ENCODE peak calls at places on chromosomes 3 and 15, in six cellular contexts. Z is MCF 10A, W is breast epithelium, Q is WERI-Rb-1, J is AG04449, V is GM20000. G is an unnamed sample.

GRCh38 chr3:119034256-119035013 is at the start of gene IGSF11:
- DNase-seq in Z (peak), J (no peak), V (peak), Q (peak), W (peak), G (peak)

GRCh38 chr3:142853270-142854163 is 35.4 kb downstream of the PCOLCE2 start:
- DNase-seq in J (no peak), W (no peak), Z (peak), Q (no peak), V (no peak), G (peak)

GRCh38 chr15:99057020-99057419 is 47.9 kb upstream of the SYNM start:
- DNase-seq in V (no peak), Q (no peak), W (no peak), J (no peak), Z (no peak), G (no peak)

GRCh38 chr3:45687828-45688193 is 1.4 kb upstream of the SACM1L start:
- DNase-seq in J (no peak), V (no peak), Z (no peak), W (no peak), Q (no peak), G (no peak)

GRCh38 chr15:48559270-48559669 is 86.2 kb downstream of the FBN1 start:
- DNase-seq in Z (no peak), W (no peak), Q (no peak), J (peak), V (no peak), G (peak)

GRCh38 chr3:161348791-161349400 is 22.4 kb downstream of the SPTSSB start:
- DNase-seq in W (no peak), V (no peak), Z (no peak), Q (no peak), J (no peak), G (peak)

GRCh38 chr3:50220109-50220508 is 15.0 kb downstream of the SLC38A3 start:
- DNase-seq in Z (no peak), J (no peak), V (no peak), W (no peak), Q (no peak), G (no peak)

GRCh38 chr3:110157221-110157620 is 819.9 kb upstream of the DPPA4 start:
- DNase-seq in Z (no peak), J (no peak), W (no peak), Q (no peak), V (no peak), G (no peak)

GRCh38 chr15:40937762-40938529 is 8.8 kb downstream of the DLL4 start:
- DNase-seq in Q (no peak), V (no peak), Z (peak), J (no peak), W (peak), G (peak)

DNA sequence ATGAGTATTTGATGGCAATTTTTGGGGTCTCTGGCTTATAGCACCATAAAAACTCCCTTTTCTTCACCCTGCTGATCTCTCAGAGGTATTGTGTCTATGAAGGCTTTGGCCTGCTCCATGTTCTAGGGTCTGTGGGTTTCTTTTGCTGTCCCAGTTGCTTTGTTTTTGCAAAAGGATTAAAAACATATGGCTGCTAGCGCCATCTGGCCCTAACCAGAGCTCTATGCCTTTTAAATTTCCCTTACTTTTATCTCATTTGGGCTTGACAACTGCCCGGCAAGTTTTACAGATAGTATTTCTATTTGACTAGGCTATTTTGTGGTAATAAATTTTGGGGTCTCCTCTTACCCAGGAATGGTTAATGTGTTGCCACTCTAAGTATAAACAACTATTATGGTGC is 6.4 kb upstream of the GHRL start:
- DNase-seq in W (no peak), Q (peak), J (no peak), V (no peak), Z (no peak), G (no peak)
- TF ChIP-seq CTCF in W (no peak), Q (peak), J (no peak), V (no peak), Z (no peak), G (no peak)

DNA sequence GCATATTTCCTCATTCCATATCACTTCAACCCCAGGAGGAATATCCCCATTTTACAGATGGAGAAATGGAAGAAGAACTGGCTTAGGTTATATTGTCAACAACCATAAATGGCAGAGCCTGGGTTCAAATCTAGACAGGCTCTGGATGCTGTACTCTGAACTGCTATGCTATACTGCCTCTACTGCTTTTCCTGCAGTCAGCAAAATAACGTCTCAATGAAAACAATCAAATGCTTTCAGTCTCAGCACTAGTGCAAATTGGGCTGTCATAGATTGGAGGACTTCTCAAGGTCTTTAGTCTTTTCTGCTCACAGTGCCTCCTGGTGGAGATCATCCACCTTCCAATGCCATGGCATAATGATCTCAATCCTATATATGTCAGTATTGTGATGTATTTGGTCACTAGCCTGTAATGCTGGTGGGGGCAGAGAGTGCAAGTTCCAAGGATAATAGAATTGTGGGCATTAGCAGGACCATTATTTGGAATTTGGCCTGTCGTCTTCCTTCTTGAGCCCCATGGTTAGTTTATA is 285.0 kb downstream of the CLSTN2 start:
- DNase-seq in V (peak), W (no peak), Q (no peak), Z (no peak), J (no peak), G (no peak)
- TF ChIP-seq CTCF in V (peak), W (no peak), Q (peak), Z (no peak), J (no peak), G (no peak)

GRCh38 chr15:88572030-88572333 is 25.5 kb upstream of the DET1 start:
- DNase-seq in J (no peak), W (no peak), V (no peak), Z (no peak), Q (no peak), G (no peak)
- TF ChIP-seq CTCF in J (no peak), W (no peak), V (no peak), Z (no peak), Q (no peak), G (no peak)

GRCh38 chr3:69296995-69297394 is 88.9 kb downstream of the FRMD4B start:
- DNase-seq in Z (no peak), V (no peak), W (no peak), Q (no peak), J (no peak), G (no peak)

GRCh38 chr3:69297525-69297924 is 88.4 kb downstream of the FRMD4B start:
- DNase-seq in Z (no peak), V (no peak), Q (no peak), W (no peak), J (no peak), G (no peak)

GRCh38 chr3:69304396-69304795 is 81.5 kb downstream of the FRMD4B start:
- DNase-seq in J (no peak), W (no peak), V (no peak), Z (no peak), Q (no peak), G (no peak)

GRCh38 chr3:69300296-69300695 is 85.6 kb downstream of the FRMD4B start:
- DNase-seq in W (no peak), Z (no peak), J (no peak), V (no peak), Q (no peak), G (no peak)

DNA sequence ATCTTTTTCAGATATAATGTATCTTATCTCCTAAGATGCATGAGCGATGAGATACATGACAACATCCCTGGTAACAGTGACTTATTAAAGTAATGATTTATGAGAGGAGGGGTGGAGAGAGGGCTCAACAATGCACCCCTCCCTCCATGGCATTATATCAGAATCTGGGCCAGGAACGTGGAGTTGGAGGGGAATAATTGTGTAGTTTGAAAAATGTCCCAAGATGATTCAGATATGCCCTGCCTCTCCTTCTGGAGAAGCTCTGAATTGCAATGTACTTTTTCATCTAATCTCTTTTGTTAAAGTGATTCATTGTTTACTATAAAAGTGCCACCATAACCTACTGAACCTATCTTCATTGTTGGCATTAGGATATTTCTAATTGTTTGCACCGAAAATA is 86.5 kb downstream of the FRMD4B start:
- DNase-seq in Q (no peak), V (no peak), Z (no peak), W (no peak), J (no peak), G (peak)
- TF ChIP-seq CTCF in Q (no peak), V (no peak), Z (no peak), W (no peak), J (no peak), G (peak)

GRCh38 chr15:51367322-51367976 is 26.0 kb downstream of the GLDN start:
- DNase-seq in Z (no peak), W (no peak), V (no peak), J (no peak), Q (peak), G (no peak)
- TF ChIP-seq CTCF in Z (no peak), W (no peak), V (no peak), J (no peak), Q (no peak), G (peak)

GRCh38 chr3:106210923-106211322 is 342.1 kb upstream of the CBLB start:
- DNase-seq in Z (no peak), J (no peak), W (no peak), Q (no peak), V (no peak), G (no peak)

GRCh38 chr3:106209482-106209881 is 340.7 kb upstream of the CBLB start:
- DNase-seq in J (no peak), Z (no peak), V (no peak), Q (no peak), W (no peak), G (no peak)

GRCh38 chr3:106208266-106208665 is 339.5 kb upstream of the CBLB start:
- DNase-seq in V (no peak), J (no peak), W (no peak), Q (no peak), Z (no peak), G (no peak)

GRCh38 chr3:106206613-106207012 is 337.8 kb upstream of the CBLB start:
- DNase-seq in J (no peak), Z (no peak), Q (no peak), V (no peak), W (no peak), G (no peak)

DNA sequence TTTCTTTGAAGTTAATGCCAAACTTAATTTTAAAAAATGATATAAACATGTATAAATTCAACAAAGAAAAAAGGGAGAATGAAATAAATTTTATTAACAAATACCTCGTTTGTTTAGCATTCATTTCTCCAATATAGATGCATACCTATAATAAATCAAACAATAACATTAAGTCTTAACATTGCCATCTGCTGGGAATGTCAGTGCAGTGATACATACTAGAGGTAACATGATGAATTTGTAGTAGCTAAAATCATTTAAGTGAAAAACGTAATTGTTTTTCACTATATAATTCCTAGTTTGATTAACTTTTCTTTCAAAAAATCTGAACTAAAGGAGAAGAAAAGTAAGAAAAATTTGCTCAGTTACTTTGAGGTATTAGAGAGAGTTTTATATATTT is 340.2 kb upstream of the CBLB start:
- DNase-seq in J (no peak), W (no peak), V (no peak), Z (peak), Q (no peak), G (peak)
- TF ChIP-seq CTCF in J (no peak), W (no peak), V (no peak), Z (peak), Q (no peak), G (peak)

DNA sequence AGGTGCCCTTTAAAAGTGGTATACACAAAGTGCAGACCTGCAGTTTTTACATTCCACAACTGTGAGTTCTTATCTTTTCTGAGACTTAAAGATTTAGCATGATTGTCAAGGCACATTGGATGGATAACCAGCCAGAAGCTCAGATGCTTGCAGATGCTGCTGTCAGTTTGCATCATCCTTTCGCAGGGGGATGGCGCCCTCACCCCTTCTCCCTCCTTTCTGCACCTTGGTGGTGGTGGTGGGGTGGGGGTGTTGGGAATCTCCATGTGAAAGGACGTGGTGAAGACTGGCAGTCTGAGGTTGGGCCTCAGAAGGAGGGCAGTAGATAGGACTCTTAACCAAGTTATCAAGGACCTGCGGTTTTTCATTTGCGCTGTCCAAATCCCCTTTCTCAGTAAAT is 309.6 kb upstream of the SEMA6D start:
- DNase-seq in W (no peak), V (no peak), Q (peak), Z (no peak), J (no peak), G (no peak)
- TF ChIP-seq CTCF in W (no peak), V (no peak), Q (peak), Z (no peak), J (no peak), G (no peak)

DNA sequence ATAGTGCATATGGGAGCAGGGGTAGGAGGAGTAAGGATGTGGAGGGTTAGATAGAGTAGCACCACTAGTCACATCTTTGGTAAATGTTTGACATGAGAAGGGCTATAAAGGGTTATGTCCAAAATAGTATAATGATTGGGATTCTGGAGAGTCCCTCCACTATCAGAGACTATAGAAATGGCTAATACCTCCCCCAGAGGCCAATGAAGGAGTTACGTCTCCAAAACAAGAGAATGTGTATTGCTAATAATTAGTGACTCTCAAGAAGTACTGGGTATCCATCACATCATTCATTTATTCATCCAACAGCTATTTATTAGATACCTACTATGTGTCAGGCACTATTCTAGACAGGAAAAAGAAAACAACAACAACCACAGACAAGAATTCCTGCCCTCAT is 203.7 kb upstream of the UMPS start:
- DNase-seq in Z (no peak), V (no peak), J (no peak), W (no peak), Q (no peak), G (no peak)
- TF ChIP-seq CTCF in Z (peak), V (no peak), J (no peak), W (no peak), Q (no peak), G (no peak)

G was measured in epithelial cell of esophagus.